ENCODE peak calls at places on chromosomes 13 and 19, in ten cellular contexts. J is stimulated activated CD4-positive, alpha-beta T cell treated with anti-CD3 and anti-CD28 coated beads, Interleukin-2, amount 100 ng/mL, for 4 hours; D is activated CD4-positive, alpha-beta T cell treated with anti-CD3 and anti-CD28 coated beads, Interleukin-2, amount 50 U/mL, for 1 hour; R is omental fat pad; O is T-cell; C is BE2C; E is ovary; U is GM04504; V is DMS 273 treated with DMSO at 0.1 percent for 48 hours; Q is Daoy. T is an unnamed sample.

GRCh38 chr13:77509221-77509620 is 26.3 kb upstream of the SCEL start:
- DNase-seq in Q (peak; percentile 40), V (no peak), D (no peak), E (no peak), J (no peak), O (no peak), U (no peak), R (no peak), C (no peak), T (no peak)

GRCh38 chr13:30652746-30653145 is 35.0 kb downstream of the USPL1 start:
- DNase-seq in O (no peak), U (no peak), Q (no peak), D (no peak), J (no peak), E (no peak), C (no peak), V (no peak), R (no peak), T (no peak)

GRCh38 chr19:3095375-3096191 is 1.4 kb downstream of the GNA11 start:
- DNase-seq in V (no peak), R (no peak), E (no peak), C (no peak), U (no peak), O (peak; percentile 82), D (peak; percentile 74), J (peak; percentile 76), Q (peak; percentile 25), T (no peak)

GRCh38 chr19:47479701-47480503 is 4.1 kb downstream of the KPTN start:
- DNase-seq in Q (peak; percentile 34), D (no peak), V (no peak), C (no peak), R (no peak), U (no peak), J (no peak), E (no peak), O (no peak), T (no peak)

GRCh38 chr13:37686501-37686900 is 87.9 kb upstream of the POSTN start:
- DNase-seq in O (no peak), U (no peak), D (no peak), V (no peak), J (no peak), E (no peak), R (no peak), C (no peak), Q (no peak), T (no peak)

GRCh38 chr13:31154939-31155338 is 6.8 kb downstream of the HSPH1 start:
- DNase-seq in J (no peak), E (no peak), D (no peak), O (no peak), V (no peak), U (no peak), C (no peak), Q (no peak), R (no peak), T (no peak)

GRCh38 chr19:40247735-40248262 is 21.3 kb upstream of the CCNP start:
- DNase-seq in U (no peak), V (no peak), Q (no peak), O (no peak), E (no peak), D (no peak), C (no peak), R (no peak), J (no peak), T (no peak)

GRCh38 chr19:5095568-5095850 is 126.6 kb downstream of the KDM4B start:
- DNase-seq in V (no peak), E (no peak), R (no peak), Q (no peak), D (no peak), U (no peak), C (no peak), O (no peak), J (no peak), T (no peak)

GRCh38 chr13:109941951-109942350 is 155.6 kb upstream of the IRS2 start:
- DNase-seq in O (no peak), Q (no peak), U (peak; percentile 48), R (no peak), C (no peak), E (no peak), D (no peak), V (no peak), J (no peak), T (no peak)

GRCh38 chr13:99315186-99315585 is 8.0 kb upstream of the GPR183 start:
- DNase-seq in R (no peak), J (no peak), V (no peak), D (no peak), Q (no peak), E (no peak), O (no peak), C (no peak), U (no peak), T (no peak)

T was measured in activated B cell treated with CpG ODN at 0.5 μM for 24 hours.